ENCODE peak calls at places on chromosomes 1 and 21, in six cellular contexts. Z is H9, U is IMR-90, E is H1, J is trophoblast cell, I is mesenchymal stem cell. F is an unnamed sample. For H3K27me3, the result is how much of the 10 kb centered on the place peaks cover.

GRCh38 chr21:45283019-45283610 is 4.6 kb downstream of the POFUT2 start:
- DNase-seq in J (no peak), I (no peak), Z (peak), E (no peak), U (no peak), F (no peak)

GRCh38 chr1:36139521-36139920 is 9.8 kb downstream of the TRAPPC3 start:
- DNase-seq in Z (no peak), I (no peak), U (no peak), E (no peak), J (no peak), F (no peak)

GRCh38 chr21:17513214-17514123 is 626 bp downstream of the CXADR start:
- DNase-seq in I (peak), E (peak), J (peak), Z (peak), U (no peak), F (peak)

GRCh38 chr1:14494931-14495330 is 103.6 kb upstream of the KAZN start:
- DNase-seq in U (no peak), E (no peak), Z (no peak), J (no peak), I (no peak), F (no peak)

GRCh38 chr1:45265244-45265643 is 58.8 kb upstream of the ZSWIM5 start:
- DNase-seq in E (no peak), J (no peak), I (no peak), U (no peak), Z (no peak), F (no peak)

GRCh38 chr1:153841463-153841994 is 66.3 kb downstream of the SLC27A3 start:
- DNase-seq in Z (no peak), E (no peak), J (no peak), I (no peak), U (peak), F (no peak)

GRCh38 chr1:201917362-201918033 is 28.8 kb downstream of the SHISA4 start:
- DNase-seq in E (no peak), U (peak), Z (no peak), I (peak), J (no peak), F (no peak)

GRCh38 chr1:75668813-75669212 is 55.7 kb upstream of the ACADM start:
- DNase-seq in I (no peak), J (no peak), Z (no peak), E (no peak), U (no peak), F (no peak)

GRCh38 chr21:43332461-43332860 is 94.5 kb downstream of the SIK1 start:
- DNase-seq in Z (no peak), I (no peak), E (no peak), U (no peak), J (no peak), F (no peak)

GRCh38 chr1:1298861-1299685 is 8.7 kb downstream of the ACAP3 start:
- DNase-seq in U (no peak), Z (peak), J (no peak), E (peak), I (peak), F (no peak)

GRCh38 chr1:16175610-16176553 is 20.0 kb upstream of the EPHA2 start:
- DNase-seq in I (peak), U (peak), E (no peak), J (no peak), Z (no peak), F (no peak)

GRCh38 chr1:3672231-3672970 is 20.1 kb downstream of the TP73 start:
- DNase-seq in U (no peak), Z (no peak), I (no peak), E (no peak), J (no peak), F (no peak)

GRCh38 chr1:225026701-225027100 is 97.2 kb downstream of the DNAH14 start:
- DNase-seq in U (no peak), Z (no peak), I (no peak), J (no peak), E (no peak), F (no peak)

GRCh38 chr1:206895837-206896242 is 1.4 kb upstream of the IL24 start:
- DNase-seq in J (peak), U (peak), E (no peak), Z (no peak), I (peak), F (no peak)

GRCh38 chr1:110243581-110243980 is 33.5 kb downstream of the KCNC4 start:
- DNase-seq in I (no peak), E (no peak), Z (no peak), U (no peak), J (no peak), F (no peak)

GRCh38 chr1:231040800-231041704 is 998 bp upstream of the FAM89A start:
- DNase-seq in I (peak), Z (peak), U (no peak), E (peak), J (peak), F (no peak)

GRCh38 chr21:24895885-24896734 is 711.2 kb downstream of the MRPL39 start:
- DNase-seq in U (peak), J (no peak), E (peak), Z (no peak), I (no peak), F (peak)

GRCh38 chr1:221567859-221568507 is 173.9 kb downstream of the DUSP10 start:
- DNase-seq in Z (no peak), U (peak), J (peak), I (no peak), E (no peak), F (no peak)

GRCh38 chr1:116538527-116538926 is 32.3 kb downstream of the CD58 start:
- DNase-seq in Z (no peak), E (no peak), U (peak), I (peak), J (peak), F (no peak)

GRCh38 chr1:185229981-185230380 is 73.0 kb downstream of the SWT1 start:
- DNase-seq in E (no peak), I (no peak), Z (no peak), J (no peak), U (no peak), F (no peak)

GRCh38 chr1:239250353-239251035 is 135.9 kb upstream of the CHRM3 start:
- DNase-seq in J (no peak), E (no peak), U (no peak), Z (no peak), I (no peak), F (no peak)

GRCh38 chr1:160432371-160432786 is 32.0 kb downstream of the VANGL2 start:
- DNase-seq in U (no peak), I (no peak), Z (no peak), E (no peak), J (peak), F (no peak)

GRCh38 chr1:54361342-54361741 is 44.9 kb downstream of the SSBP3 start:
- DNase-seq in J (no peak), Z (no peak), E (no peak), U (no peak), I (no peak), F (no peak)

GRCh38 chr1:29592731-29593130 is 356.4 kb downstream of the PTPRU start:
- DNase-seq in I (no peak), J (no peak), E (no peak), U (no peak), Z (no peak), F (no peak)

GRCh38 chr1:14794136-14794768 is 195.8 kb downstream of the KAZN start:
- DNase-seq in Z (no peak), J (no peak), U (no peak), E (no peak), I (no peak), F (no peak)

GRCh38 chr1:175471039-175471800 is 272.2 kb downstream of the TNR start:
- DNase-seq in U (no peak), I (peak), E (no peak), Z (no peak), J (peak), F (no peak)

GRCh38 chr1:53981220-53981619 is 35.1 kb downstream of the LRRC42 start:
- DNase-seq in U (no peak), Z (no peak), E (no peak), J (no peak), I (no peak), F (no peak)

GRCh38 chr1:100184536-100184935 is 6.5 kb upstream of the LRRC39 start:
- DNase-seq in I (no peak), Z (no peak), J (no peak), E (no peak), U (no peak), F (no peak)

GRCh38 chr1:41144285-41144684 is 97.8 kb downstream of the SCMH1 start:
- DNase-seq in Z (no peak), E (no peak), U (no peak), I (no peak), J (no peak), F (no peak)

GRCh38 chr1:41135196-41135947 is 106.7 kb downstream of the SCMH1 start:
- DNase-seq in E (no peak), I (no peak), Z (no peak), U (no peak), J (no peak), F (no peak)

GRCh38 chr1:41138549-41138948 is 103.6 kb downstream of the SCMH1 start:
- DNase-seq in I (no peak), E (no peak), U (no peak), Z (no peak), J (no peak), F (no peak)
- H4K91ac ChIP-seq in I (no peak), E (no peak), U (no peak), Z (no peak), J (no peak), F (no peak)

GRCh38 chr1:94124538-94124937 is 3.6 kb upstream of the ABCA4 start:
- DNase-seq in J (no peak), Z (no peak), E (no peak), U (no peak), I (no peak), F (no peak)

GRCh38 chr1:94120591-94120901 is 402 bp downstream of the ABCA4 start:
- DNase-seq in Z (no peak), E (no peak), U (no peak), J (no peak), I (no peak), F (no peak)

GRCh38 chr1:94120983-94121382 is at the start of gene ABCA4:
- DNase-seq in J (no peak), U (no peak), E (no peak), I (no peak), Z (no peak), F (no peak)

GRCh38 chr1:94121411-94121821 is 468 bp upstream of the ABCA4 start:
- DNase-seq in I (no peak), J (peak), E (no peak), U (no peak), Z (no peak), F (no peak)

GRCh38 chr1:94122201-94122970 is 1.4 kb upstream of the ABCA4 start:
- DNase-seq in U (peak), J (no peak), Z (no peak), E (no peak), I (peak), F (no peak)
- H3K27me3 ChIP-seq in U (under half), J (under half), Z (under half), E (under half), I (under half), F (under half)

GRCh38 chr21:46674430-46675007 is 39.0 kb downstream of the PRMT2 start:
- DNase-seq in I (no peak), J (no peak), Z (no peak), E (no peak), U (no peak), F (no peak)
- H4K91ac ChIP-seq in I (no peak), J (no peak), Z (no peak), E (no peak), U (no peak), F (no peak)

GRCh38 chr1:111875640-111876039 is 113.8 kb downstream of the KCND3 start:
- DNase-seq in I (no peak), E (no peak), Z (no peak), J (no peak), U (no peak), F (no peak)
- H3K27me3 ChIP-seq in I (half or more), E (under half), Z (under half), J (under half), U (under half), F (under half)

GRCh38 chr1:234938114-234938513 is 190.5 kb downstream of the TOMM20 start:
- DNase-seq in J (no peak), U (no peak), Z (no peak), E (no peak), I (no peak), F (no peak)

GRCh38 chr1:234940841-234941240 is 187.8 kb downstream of the TOMM20 start:
- DNase-seq in J (no peak), Z (no peak), U (no peak), E (no peak), I (no peak), F (no peak)

GRCh38 chr1:234936631-234937389 is 191.8 kb downstream of the TOMM20 start:
- DNase-seq in I (peak), Z (no peak), E (no peak), U (no peak), J (no peak), F (no peak)

GRCh38 chr1:234941711-234942320 is 186.8 kb downstream of the TOMM20 start:
- DNase-seq in U (peak), I (peak), Z (peak), J (no peak), E (no peak), F (no peak)

GRCh38 chr1:234938924-234939323 is 189.7 kb downstream of the TOMM20 start:
- DNase-seq in U (no peak), E (no peak), J (no peak), Z (peak), I (no peak), F (no peak)
- H4K91ac ChIP-seq in U (no peak), E (no peak), J (no peak), Z (no peak), I (no peak), F (no peak)

GRCh38 chr1:22143586-22144033 is 713 bp upstream of the WNT4 start:
- DNase-seq in I (no peak), E (no peak), J (peak), Z (peak), U (no peak), F (no peak)

GRCh38 chr1:22141948-22142314 is 966 bp downstream of the WNT4 start:
- DNase-seq in U (no peak), I (peak), E (no peak), J (no peak), Z (no peak), F (no peak)

GRCh38 chr1:22141493-22141892 is 1.4 kb downstream of the WNT4 start:
- DNase-seq in U (no peak), Z (no peak), I (peak), E (no peak), J (no peak), F (no peak)

GRCh38 chr1:22142315-22143064 is 407 bp downstream of the WNT4 start:
- DNase-seq in I (peak), U (no peak), Z (no peak), J (peak), E (peak), F (no peak)

GRCh38 chr1:22143065-22143514 is at the start of gene WNT4:
- DNase-seq in I (no peak), U (no peak), E (peak), J (peak), Z (peak), F (no peak)
- H3K27me3 ChIP-seq in I (half or more), U (half or more), E (under half), J (under half), Z (under half), F (half or more)

GRCh38 chr1:87926131-87926828 is 597.6 kb downstream of the LMO4 start:
- DNase-seq in E (no peak), I (no peak), Z (no peak), U (no peak), J (peak), F (no peak)

GRCh38 chr1:87928623-87929022 is 599.9 kb downstream of the LMO4 start:
- DNase-seq in Z (no peak), I (no peak), U (no peak), J (no peak), E (no peak), F (no peak)

GRCh38 chr1:87927391-87928073 is 598.9 kb downstream of the LMO4 start:
- DNase-seq in E (no peak), Z (no peak), U (no peak), J (no peak), I (no peak), F (no peak)

GRCh38 chr1:87918398-87918797 is 589.7 kb downstream of the LMO4 start:
- DNase-seq in Z (no peak), U (no peak), E (no peak), J (no peak), I (no peak), F (no peak)

DNA sequence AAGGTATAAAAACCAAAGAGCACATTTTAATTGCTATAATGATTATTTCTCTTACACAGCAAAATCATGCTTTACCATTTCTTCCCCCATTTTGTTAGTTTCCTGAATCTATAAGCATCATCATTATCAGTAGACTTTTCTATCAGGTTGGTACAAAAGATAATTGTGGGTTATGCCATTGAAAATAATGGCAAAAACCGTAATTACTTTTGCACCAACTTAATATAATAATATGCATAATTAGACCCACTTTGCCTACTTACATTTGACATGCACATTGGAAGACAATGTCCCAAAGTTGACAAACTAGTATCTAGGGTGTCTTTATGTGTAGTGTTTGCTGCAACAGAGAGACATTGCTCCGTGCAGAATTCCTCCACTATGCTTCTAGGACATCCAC is 594.2 kb downstream of the LMO4 start:
- DNase-seq in E (no peak), U (no peak), Z (no peak), J (no peak), I (no peak), F (no peak)
- H4K91ac ChIP-seq in E (no peak), U (no peak), Z (no peak), J (no peak), I (no peak), F (no peak)

F was measured in neuronal stem cell.